ENCODE peak calls at places on chromosomes 11 and 22, in eight cellular contexts. D is CD4-positive, alpha-beta memory T cell; S is neuronal stem cell; U is SJSA1; Y is fibroblast of lung; P is A549; K is psoas muscle; L is prostate gland. M is an unnamed sample. For H3K4me1, the result is how much of the 10 kb centered on the place peaks cover.

GRCh38 chr11:20156280-20156875 is 3.9 kb downstream of the DBX1 start:
- DNase-seq in D (no peak), S (no peak), U (no peak), Y (no peak), P (no peak), K (no peak), L (no peak), M (peak)

GRCh38 chr11:92222701-92223100 is 1.9 kb upstream of the FAT3 start:
- DNase-seq in D (no peak), S (no peak), U (no peak), Y (no peak), P (no peak), K (no peak), L (no peak), M (no peak)

GRCh38 chr22:44292521-44292920 is 20.2 kb downstream of the SHISAL1 start:
- DNase-seq in D (no peak), S (no peak), U (no peak), Y (no peak), P (no peak), K (no peak), L (no peak), M (no peak)

GRCh38 chr11:17388609-17389204 is at the start of gene KCNJ11:
- DNase-seq in D (no peak), S (no peak), U (no peak), Y (no peak), P (peak), K (no peak), L (no peak), M (no peak)

GRCh38 chr22:16793831-16794230 is 31.4 kb downstream of the XKR3 start:
- DNase-seq in D (no peak), S (no peak), U (no peak), Y (no peak), P (no peak), K (no peak), L (no peak), M (no peak)

GRCh38 chr11:27431808-27432207 is 40.8 kb downstream of the LGR4 start:
- DNase-seq in D (no peak), S (no peak), U (no peak), Y (no peak), P (no peak), K (no peak), L (no peak), M (no peak)

GRCh38 chr11:16781821-16782220 is 43.4 kb downstream of the C11orf58 start:
- DNase-seq in D (no peak), S (no peak), U (no peak), Y (no peak), P (no peak), K (no peak), L (no peak), M (no peak)

GRCh38 chr11:116030697-116031331 is 526.6 kb upstream of the CADM1 start:
- DNase-seq in D (no peak), S (no peak), U (no peak), Y (no peak), P (no peak), K (no peak), L (no peak), M (no peak)

GRCh38 chr22:22110548-22111266 is 128.1 kb upstream of the TOP3B start:
- DNase-seq in D (peak), S (peak), U (peak), Y (peak), P (peak), K (no peak), L (no peak), M (peak)

GRCh38 chr11:94781822-94782221 is 13.7 kb downstream of the AMOTL1 start:
- DNase-seq in D (no peak), S (no peak), U (no peak), Y (peak), P (no peak), K (no peak), L (no peak), M (no peak)

GRCh38 chr11:7964873-7965272 is 374 bp downstream of the NLRP10 start:
- DNase-seq in D (no peak), S (no peak), U (no peak), Y (peak), P (no peak), K (no peak), L (no peak), M (no peak)

GRCh38 chr11:123065634-123066033 is 3.7 kb upstream of the HSPA8 start:
- DNase-seq in D (no peak), S (no peak), U (no peak), Y (peak), P (no peak), K (no peak), L (no peak), M (no peak)

GRCh38 chr11:113553235-113553634 is 78.0 kb upstream of the DRD2 start:
- DNase-seq in D (no peak), S (peak), U (peak), Y (peak), P (no peak), K (no peak), L (no peak), M (no peak)

GRCh38 chr11:11913395-11913794 is 71.6 kb downstream of the USP47 start:
- DNase-seq in D (no peak), S (no peak), U (no peak), Y (no peak), P (no peak), K (no peak), L (no peak), M (no peak)

GRCh38 chr11:45624095-45624494 is 41.3 kb downstream of the CHST1 start:
- DNase-seq in D (no peak), S (no peak), U (no peak), Y (no peak), P (no peak), K (no peak), L (no peak), M (no peak)

GRCh38 chr22:39282642-39283311 is 36.6 kb downstream of the RPL3 start:
- DNase-seq in D (no peak), S (no peak), U (peak), Y (no peak), P (no peak), K (peak), L (no peak), M (no peak)

GRCh38 chr11:78039919-78040671 is 17.0 kb upstream of the KCTD14 start:
- DNase-seq in D (no peak), S (no peak), U (peak), Y (peak), P (peak), K (peak), L (peak), M (no peak)

GRCh38 chr11:11841121-11841604 is 609 bp upstream of the USP47 start:
- DNase-seq in D (no peak), S (no peak), U (no peak), Y (peak), P (peak), K (peak), L (peak), M (no peak)

GRCh38 chr11:62923634-62924411 is 2.7 kb upstream of the CHRM1 start:
- DNase-seq in D (peak), S (no peak), U (no peak), Y (no peak), P (no peak), K (no peak), L (peak), M (no peak)

GRCh38 chr11:113896156-113896879 is 8.3 kb upstream of the HTR3B start:
- DNase-seq in D (peak), S (no peak), U (no peak), Y (peak), P (peak), K (no peak), L (peak), M (no peak)

GRCh38 chr22:19663821-19664325 is 50.4 kb upstream of the SEPTIN5 start:
- DNase-seq in D (no peak), S (no peak), U (peak), Y (peak), P (no peak), K (peak), L (no peak), M (no peak)

GRCh38 chr22:20237480-20238440 is 30.4 kb downstream of the RTN4R start:
- DNase-seq in D (peak), S (no peak), U (no peak), Y (no peak), P (no peak), K (no peak), L (no peak), M (peak)

GRCh38 chr11:120281161-120281795 is 41.3 kb downstream of the POU2F3 start:
- DNase-seq in D (no peak), S (no peak), U (no peak), Y (no peak), P (no peak), K (no peak), L (no peak), M (no peak)

DNA sequence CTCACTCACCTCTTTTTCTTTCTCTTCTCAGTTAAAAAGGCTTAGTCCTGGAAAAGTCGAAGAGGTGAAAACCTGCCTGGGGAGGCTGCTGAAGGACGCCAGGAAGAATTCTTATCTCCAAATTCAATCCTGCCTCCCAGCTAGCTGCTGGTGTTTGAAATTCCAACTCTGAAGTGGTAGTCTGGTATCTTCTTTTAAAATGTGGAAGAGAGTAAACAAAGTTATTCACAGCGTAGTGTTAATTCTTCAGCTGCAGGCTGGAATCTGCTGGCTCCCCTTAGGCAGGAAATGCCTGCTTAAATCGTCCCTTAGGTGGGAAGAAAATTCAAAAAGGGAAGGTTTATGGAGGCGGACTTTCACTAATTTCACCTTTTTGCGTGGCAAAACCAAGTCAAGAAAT is 439.0 kb upstream of the CCDC90B start:
- DNase-seq in D (no peak), S (no peak), U (no peak), Y (no peak), P (no peak), K (no peak), L (no peak), M (no peak)
- H3K27ac ChIP-seq in D (no peak), S (no peak), U (no peak), Y (no peak), P (no peak), K (no peak), L (peak), M (no peak)

DNA sequence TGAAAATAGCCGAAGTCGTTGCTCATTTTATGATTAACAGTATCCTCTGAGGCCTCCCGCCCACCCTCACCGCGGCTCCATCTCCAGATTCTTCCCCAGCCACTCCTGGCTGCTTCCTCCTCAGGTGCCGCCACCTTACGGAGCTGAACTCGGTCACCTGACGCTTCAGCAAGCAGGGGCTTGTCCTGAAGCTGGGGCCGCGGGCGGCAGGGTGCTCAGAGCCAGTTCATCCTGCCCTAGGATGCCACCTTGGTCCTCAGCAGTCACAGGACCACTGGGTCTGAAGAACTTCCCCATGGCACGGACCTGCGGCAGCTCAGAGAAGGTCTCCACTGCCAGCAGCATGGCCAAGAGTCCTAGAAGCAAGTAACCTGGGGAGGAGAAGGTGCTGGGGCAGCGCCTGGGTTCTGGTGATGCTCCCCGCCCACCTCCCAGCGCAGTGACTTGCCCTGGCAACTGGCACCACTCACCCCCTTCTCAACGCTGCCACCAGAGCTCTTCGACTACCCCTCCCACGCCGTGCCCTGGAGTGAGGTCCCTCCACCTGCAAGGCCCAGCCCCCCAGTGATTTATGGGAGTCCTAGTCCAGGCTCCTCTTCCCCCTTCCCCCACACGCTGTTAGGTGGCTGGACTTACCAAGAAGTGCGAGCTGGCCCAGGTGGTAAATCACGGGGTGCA is 2.6 kb downstream of the KCNK7 start:
- DNase-seq in D (no peak), S (no peak), U (no peak), Y (no peak), P (no peak), K (no peak), L (peak), M (no peak)
- H3K4me1 ChIP-seq in D (under half), S (under half), U (under half), Y (under half), P (under half), K (half or more), L (under half), M (under half)

GRCh38 chr22:45502215-45503070 is at the start of gene FBLN1:
- DNase-seq in D (no peak), S (peak), U (peak), Y (peak), P (peak), K (peak), L (no peak), M (no peak)

GRCh38 chr22:45505991-45506743 is 3.5 kb downstream of the FBLN1 start:
- DNase-seq in D (no peak), S (no peak), U (no peak), Y (no peak), P (no peak), K (no peak), L (no peak), M (no peak)

GRCh38 chr22:45503816-45504702 is 1.4 kb downstream of the FBLN1 start:
- DNase-seq in D (no peak), S (peak), U (peak), Y (peak), P (no peak), K (no peak), L (no peak), M (no peak)

GRCh38 chr22:45504703-45505341 is 2.1 kb downstream of the FBLN1 start:
- DNase-seq in D (no peak), S (peak), U (peak), Y (peak), P (no peak), K (peak), L (no peak), M (no peak)

DNA sequence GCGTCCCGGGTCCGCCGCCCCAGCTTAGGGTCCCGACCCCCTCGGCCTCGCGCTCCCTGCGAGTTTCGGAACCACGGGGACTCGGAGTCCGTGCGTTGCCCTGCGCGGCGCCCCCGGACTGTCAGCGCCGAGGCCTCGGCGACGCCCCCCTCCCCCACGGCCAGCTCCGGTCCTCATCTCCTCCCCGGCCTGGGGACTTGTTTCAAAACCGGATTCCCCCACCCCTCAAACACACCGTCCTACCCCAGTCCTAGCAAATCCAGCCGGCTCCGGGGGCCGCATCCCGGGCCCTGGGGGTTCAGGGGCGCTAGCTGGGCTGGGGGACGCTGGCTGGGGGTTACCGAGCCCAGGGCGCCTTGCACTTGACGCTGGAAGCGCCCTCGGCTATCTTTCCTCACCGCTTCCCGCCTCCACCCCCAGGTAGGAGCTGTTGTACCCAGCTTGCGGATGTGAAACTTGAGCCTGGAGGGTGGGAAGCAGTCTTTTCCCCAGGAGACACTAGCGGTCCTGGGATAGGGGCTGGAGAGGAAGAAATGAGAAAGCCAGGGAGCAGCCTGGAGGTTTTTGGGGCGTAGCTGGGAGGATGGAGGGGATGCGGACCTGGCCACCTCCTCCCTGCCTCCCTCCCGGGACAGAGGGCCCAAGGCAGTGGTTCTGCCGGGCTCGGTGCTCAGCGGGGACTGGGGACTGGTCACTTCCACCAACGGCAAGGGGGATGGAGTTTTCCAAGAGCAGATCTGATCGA is 560 bp downstream of the FBLN1 start:
- DNase-seq in D (no peak), S (peak), U (peak), Y (no peak), P (no peak), K (no peak), L (no peak), M (no peak)
- H3K4me3 ChIP-seq in D (no peak), S (peak), U (peak), Y (peak), P (peak), K (peak), L (peak), M (no peak)

GRCh38 chr11:66186470-66186869 is 82.0 kb upstream of the RAB1B start:
- DNase-seq in D (no peak), S (no peak), U (no peak), Y (no peak), P (no peak), K (no peak), L (peak), M (no peak)
- H3K27ac ChIP-seq in D (no peak), S (no peak), U (no peak), Y (no peak), P (no peak), K (no peak), L (peak), M (no peak)

DNA sequence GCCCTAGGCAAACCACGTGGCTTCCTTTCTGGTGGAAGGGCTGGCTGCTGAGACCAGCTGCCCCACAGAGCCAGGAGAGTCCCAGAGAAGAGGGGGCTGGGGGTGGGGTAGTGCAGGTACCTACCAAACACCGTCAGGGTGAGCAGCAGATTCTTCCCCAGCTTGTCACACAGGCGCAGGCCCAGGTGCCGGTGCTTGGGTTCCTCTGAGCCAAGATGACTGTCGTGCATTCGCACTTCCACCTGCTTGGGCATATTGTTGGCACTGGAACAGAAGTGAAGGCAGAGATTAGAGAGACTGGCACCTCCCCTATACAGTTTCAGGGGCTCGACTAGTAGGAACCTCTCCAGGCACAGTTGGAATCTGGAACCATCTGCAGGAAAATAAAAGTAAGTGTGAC is 102.1 kb downstream of the SLC1A2 start:
- DNase-seq in D (no peak), S (no peak), U (no peak), Y (no peak), P (no peak), K (no peak), L (no peak), M (no peak)
- H3K4me1 ChIP-seq in D (under half), S (under half), U (under half), Y (under half), P (under half), K (under half), L (under half), M (under half)

GRCh38 chr11:73325036-73325981 is 17.2 kb downstream of the ARHGEF17 start:
- DNase-seq in D (no peak), S (no peak), U (no peak), Y (peak), P (no peak), K (peak), L (no peak), M (no peak)
- H3K4me3 ChIP-seq in D (no peak), S (no peak), U (no peak), Y (no peak), P (no peak), K (no peak), L (no peak), M (no peak)

GRCh38 chr11:122037911-122038310 is 78.1 kb downstream of the BLID start:
- DNase-seq in D (no peak), S (no peak), U (no peak), Y (no peak), P (no peak), K (no peak), L (no peak), M (no peak)
- H3K27ac ChIP-seq in D (no peak), S (no peak), U (peak), Y (peak), P (no peak), K (no peak), L (no peak), M (no peak)

GRCh38 chr22:26589367-26589844 is 526 bp downstream of the TPST2 start:
- DNase-seq in D (peak), S (peak), U (peak), Y (no peak), P (no peak), K (peak), L (no peak), M (peak)

GRCh38 chr22:26588749-26589366 is 1.1 kb downstream of the TPST2 start:
- DNase-seq in D (no peak), S (no peak), U (no peak), Y (no peak), P (no peak), K (no peak), L (no peak), M (no peak)

GRCh38 chr22:26590525-26590858 is 560 bp upstream of the TPST2 start:
- DNase-seq in D (no peak), S (no peak), U (no peak), Y (peak), P (no peak), K (no peak), L (no peak), M (no peak)

GRCh38 chr22:26587991-26588613 is 1.8 kb downstream of the TPST2 start:
- DNase-seq in D (no peak), S (no peak), U (no peak), Y (no peak), P (no peak), K (no peak), L (no peak), M (no peak)

DNA sequence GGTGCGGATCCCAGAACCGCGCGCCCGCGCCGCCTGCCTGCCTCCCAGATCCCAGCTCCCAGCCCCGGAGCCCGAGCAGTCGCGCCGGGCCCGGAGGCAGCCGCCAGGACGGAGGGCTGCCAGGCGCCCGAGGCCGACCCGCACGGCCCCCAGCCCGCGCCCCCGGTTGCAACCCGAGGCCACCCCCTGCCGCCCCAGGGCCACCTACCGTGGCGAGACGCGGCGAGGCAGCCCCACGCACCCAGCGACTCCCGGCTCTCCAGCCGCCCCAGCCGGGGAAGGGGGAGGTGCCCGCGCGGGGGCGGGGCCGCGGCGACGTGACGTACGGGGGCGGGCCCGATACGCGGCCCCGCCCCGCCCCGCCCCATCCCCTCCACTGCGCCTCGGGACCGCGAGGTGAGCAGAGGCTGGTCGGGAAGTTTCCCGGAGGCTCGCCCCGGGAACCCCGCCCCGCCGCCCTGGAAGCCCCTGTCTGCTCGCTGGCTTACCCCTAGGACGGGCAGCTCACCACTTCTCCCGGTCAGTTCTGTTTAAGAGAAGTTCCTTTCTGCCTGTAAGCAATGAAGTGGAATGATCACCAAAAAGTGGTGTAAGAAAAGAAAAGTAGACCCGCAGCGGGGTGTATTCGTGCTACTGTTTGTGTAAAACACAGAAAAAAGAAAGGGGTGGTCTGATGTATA is at the start of gene TPST2:
- DNase-seq in D (peak), S (peak), U (peak), Y (peak), P (peak), K (peak), L (peak), M (peak)
- H3K4me1 ChIP-seq in D (half or more), S (under half), U (under half), Y (under half), P (under half), K (under half), L (under half), M (half or more)

GRCh38 chr11:1073851-1074243 is 827 bp upstream of the MUC2 start:
- DNase-seq in D (no peak), S (no peak), U (no peak), Y (no peak), P (no peak), K (no peak), L (no peak), M (no peak)
- H3K4me3 ChIP-seq in D (no peak), S (no peak), U (no peak), Y (no peak), P (no peak), K (no peak), L (no peak), M (no peak)